ENCODE peak calls at places on chromosomes 16 and 17, in four cellular contexts. A, R, V and H are unnamed samples.
A peak's percentile ranks its signal among the peaks of the same experiment; 100 is the strongest.

GRCh38 chr17:68740555-68741447 is 139.6 kb upstream of the FAM20A start:
- DNase-seq in A (no peak), R (no peak), V (no peak), H (no peak)

GRCh38 chr17:64129515-64129764 is 504 bp downstream of the ERN1 start:
- DNase-seq in A (no peak), R (no peak), V (no peak), H (no peak)

GRCh38 chr17:2087597-2088211 is 32.8 kb downstream of the HIC1 start:
- DNase-seq in A (peak; percentile 30), R (no peak), V (peak; percentile 12), H (peak; percentile 45)

GRCh38 chr17:18231156-18231555 is 5.7 kb downstream of the LLGL1 start:
- DNase-seq in A (no peak), R (no peak), V (no peak), H (no peak)

GRCh38 chr17:62562656-62563055 is 64.8 kb upstream of the MRC2 start:
- DNase-seq in A (no peak), R (no peak), V (peak; percentile 68), H (peak; percentile 31)

GRCh38 chr16:89134269-89134668 is 37.3 kb upstream of the CDH15 start:
- DNase-seq in A (no peak), R (no peak), V (no peak), H (no peak)

GRCh38 chr17:14033166-14033565 is 36.1 kb upstream of the COX10 start:
- DNase-seq in A (no peak), R (no peak), V (no peak), H (no peak)

GRCh38 chr17:54536306-54536705 is 364.3 kb upstream of the TOM1L1 start:
- DNase-seq in A (no peak), R (no peak), V (no peak), H (no peak)

GRCh38 chr17:83200231-83200699 is 120.9 kb downstream of the METRNL start:
- DNase-seq in A (no peak), R (peak; percentile 51), V (peak; percentile 26), H (no peak)

GRCh38 chr17:82050761-82051641 is 610 bp downstream of the RFNG start:
- DNase-seq in A (peak; percentile 39), R (no peak), V (no peak), H (no peak)

GRCh38 chr17:39619786-39620101 is 7.0 kb upstream of the PPP1R1B start:
- DNase-seq in A (no peak), R (no peak), V (no peak), H (no peak)

GRCh38 chr16:50251375-50252081 is 14.8 kb upstream of the ADCY7 start:
- DNase-seq in A (no peak), R (no peak), V (peak; percentile 91), H (no peak)

GRCh38 chr16:21100447-21100846 is 50.2 kb downstream of the DNAH3 start:
- DNase-seq in A (no peak), R (no peak), V (peak; percentile 90), H (no peak)

GRCh38 chr16:4378202-4378666 is 6.6 kb downstream of the VASN start:
- DNase-seq in A (no peak), R (no peak), V (no peak), H (no peak)

GRCh38 chr16:50265260-50265659 is 1.1 kb upstream of the ADCY7 start:
- DNase-seq in A (peak; percentile 72), R (no peak), V (peak; percentile 12), H (peak; percentile 55)

GRCh38 chr17:68302066-68302564 is 10.8 kb downstream of the ARSG start:
- DNase-seq in A (no peak), R (no peak), V (peak; percentile 42), H (no peak)

GRCh38 chr17:5191541-5192417 is at the start of gene ZNF594:
- DNase-seq in A (peak; percentile 97), R (peak; percentile 94), V (peak; percentile 94), H (peak; percentile 97)

GRCh38 chr17:54900457-54901229 is at the start of gene TOM1L1:
- DNase-seq in A (no peak), R (peak; percentile 75), V (peak; percentile 46), H (peak; percentile 87)

GRCh38 chr17:63116228-63116627 is 150.2 kb downstream of the TANC2 start:
- DNase-seq in A (no peak), R (no peak), V (no peak), H (no peak)

GRCh38 chr16:17723735-17724134 is 253.0 kb upstream of the XYLT1 start:
- DNase-seq in A (no peak), R (no peak), V (peak; percentile 72), H (no peak)

GRCh38 chr17:27770877-27771276 is 29.5 kb downstream of the NOS2 start:
- DNase-seq in A (no peak), R (no peak), V (no peak), H (no peak)

GRCh38 chr16:68564367-68564985 is 25.4 kb downstream of the ZFP90 start:
- DNase-seq in A (peak; percentile 5), R (no peak), V (peak; percentile 8), H (no peak)

GRCh38 chr17:45791935-45792334 is 7.8 kb downstream of the CRHR1 start:
- DNase-seq in A (no peak), R (peak; percentile 69), V (no peak), H (peak; percentile 26)

GRCh38 chr16:23527961-23528634 is 17.8 kb upstream of the GGA2 start:
- DNase-seq in A (no peak), R (no peak), V (no peak), H (no peak)

GRCh38 chr16:4529085-4530060 is 9.2 kb downstream of the CDIP1 start:
- DNase-seq in A (peak; percentile 81), R (no peak), V (peak; percentile 82), H (no peak)

GRCh38 chr17:73211745-73212144 is 18.9 kb downstream of the COG1 start:
- DNase-seq in A (no peak), R (no peak), V (no peak), H (no peak)

GRCh38 chr17:49967205-49967604 is 1.8 kb upstream of the DLX4 start:
- DNase-seq in A (no peak), R (no peak), V (no peak), H (no peak)
- H3K27ac ChIP-seq in A (no peak overlapping the region), R (no peak overlapping the region), V (no peak overlapping the region), H (no peak overlapping the region)

DNA sequence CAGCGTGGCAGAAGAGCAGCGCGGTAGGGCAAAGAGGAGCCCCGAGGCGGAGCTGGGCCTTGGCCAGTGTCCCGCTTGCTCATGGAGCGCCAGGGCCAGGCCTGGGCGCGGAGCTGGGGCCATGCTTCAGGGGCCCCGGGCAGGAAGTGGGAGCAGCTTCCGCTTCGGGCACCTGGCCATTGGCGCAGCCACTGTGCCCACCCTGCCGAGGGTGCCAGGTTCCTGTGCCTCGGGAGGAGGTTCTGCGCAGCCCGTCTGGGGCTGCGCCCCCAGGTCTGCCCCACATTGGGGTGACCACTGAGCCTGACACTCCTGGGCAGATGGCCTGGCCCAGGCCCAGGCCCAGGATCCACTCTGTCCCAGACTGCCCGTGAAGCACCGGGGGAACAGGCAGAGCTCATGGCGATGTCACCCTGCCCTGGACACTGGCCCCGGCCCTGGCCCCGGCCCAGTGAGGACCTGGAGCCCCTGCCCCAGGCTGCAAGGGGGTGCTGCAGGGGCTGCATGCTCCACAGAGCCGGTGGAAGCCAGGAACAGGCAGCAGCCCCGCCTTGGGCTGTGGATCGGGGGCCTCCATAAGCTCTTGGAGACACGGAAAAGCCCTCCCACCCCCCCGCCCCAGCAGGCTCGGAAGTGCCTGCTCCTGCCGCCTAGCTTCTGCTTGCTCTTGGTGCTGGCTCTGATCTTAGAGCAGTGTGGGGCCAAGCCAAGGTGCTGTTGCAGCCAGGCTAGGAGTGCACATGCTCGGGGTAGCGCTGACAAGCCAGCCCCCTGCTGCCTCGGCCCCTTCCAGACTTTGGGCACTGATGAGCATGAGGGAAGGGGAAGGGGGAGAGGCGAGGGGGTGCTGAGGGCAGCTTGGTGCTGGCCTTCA is 35.9 kb upstream of the FOXJ1 start:
- DNase-seq in A (no peak), R (no peak), V (no peak), H (no peak)
- H3K27ac ChIP-seq in A (no peak overlapping the region), R (no peak overlapping the region), V (no peak overlapping the region), H (no peak overlapping the region)

DNA sequence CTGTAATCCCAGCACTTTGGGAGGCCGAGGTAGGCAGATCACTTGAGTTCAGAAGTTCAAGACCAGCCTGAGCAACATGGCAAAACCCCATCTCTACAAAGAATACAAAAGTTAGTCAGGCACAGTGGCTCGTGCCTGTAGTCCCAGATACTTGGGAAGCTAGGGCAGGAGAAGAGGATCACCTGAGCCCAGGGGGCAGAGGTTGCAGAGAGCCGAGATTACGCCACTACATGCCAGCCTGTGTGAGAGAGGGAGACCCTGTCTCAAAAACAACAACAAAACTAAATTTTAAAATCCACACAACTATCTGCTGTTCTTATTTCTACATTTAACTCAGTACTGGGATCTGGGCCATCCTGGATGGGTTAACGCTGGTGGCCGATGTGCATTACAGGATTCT is 41.2 kb upstream of the ARL6IP1 start:
- DNase-seq in A (no peak), R (no peak), V (no peak), H (no peak)
- H3K27ac ChIP-seq in A (no peak overlapping the region), R (no peak overlapping the region), V (no peak overlapping the region), H (no peak overlapping the region)

GRCh38 chr16:1089439-1089821 is 6.6 kb downstream of the C1QTNF8 start:
- DNase-seq in A (no peak), R (no peak), V (no peak), H (no peak)
- H3K27ac ChIP-seq in A (no peak overlapping the region), R (no peak overlapping the region), V (no peak overlapping the region), H (peak overlapping the region; percentile 79)